ENCODE peak calls at places on chromosome 14, in seven cellular contexts. P is breast epithelium, W is GM23338, F is adipocyte, T is osteoblast, D is Caco-2, U is kidney. V is an unnamed sample.

GRCh38 chr14:100776681-100777365 is 49.1 kb upstream of the MEG3 start:
- DNase-seq in U (no peak), D (no peak), W (no peak), P (no peak), T (no peak), F (no peak), V (no peak)

GRCh38 chr14:32996343-32996742 is 57.7 kb downstream of the NPAS3 start:
- DNase-seq in T (no peak), P (no peak), F (no peak), W (no peak), U (no peak), D (no peak), V (no peak)

GRCh38 chr14:100140452-100141132 is 18.9 kb downstream of the DEGS2 start:
- DNase-seq in P (no peak), D (no peak), F (no peak), T (peak; percentile 80), W (peak; percentile 90), U (no peak), V (no peak)

GRCh38 chr14:77206877-77207389 is 25.3 kb downstream of the TMEM63C start:
- DNase-seq in T (no peak), P (no peak), D (no peak), U (peak; percentile 29), F (no peak), W (peak; percentile 39), V (no peak)

GRCh38 chr14:32507029-32507984 is 178.2 kb downstream of the AKAP6 start:
- DNase-seq in F (peak; percentile 91), W (no peak), P (no peak), T (peak; percentile 13), D (no peak), U (no peak), V (no peak)

GRCh38 chr14:85731198-85731597 is 201.3 kb downstream of the FLRT2 start:
- DNase-seq in F (peak; percentile 79), P (no peak), D (no peak), T (peak; percentile 74), U (no peak), W (no peak), V (no peak)

GRCh38 chr14:99150236-99150635 is 121.8 kb downstream of the BCL11B start:
- DNase-seq in F (no peak), W (no peak), P (no peak), U (no peak), D (no peak), T (no peak), V (no peak)

GRCh38 chr14:71716371-71716770 is 215.9 kb upstream of the RGS6 start:
- DNase-seq in W (no peak), F (no peak), D (no peak), T (peak; percentile 79), P (no peak), U (no peak), V (no peak)

GRCh38 chr14:74611672-74612345 is at the start of gene LTBP2:
- DNase-seq in F (peak; percentile 72), T (no peak), U (no peak), D (no peak), W (peak; percentile 48), P (no peak), V (no peak)

GRCh38 chr14:89432226-89432625 is 15.2 kb upstream of the FOXN3 start:
- DNase-seq in W (no peak), P (no peak), T (no peak), D (no peak), F (no peak), U (no peak), V (no peak)

GRCh38 chr14:85437143-85437542 is 92.8 kb upstream of the FLRT2 start:
- DNase-seq in W (no peak), F (peak; percentile 15), T (peak; percentile 78), U (no peak), D (no peak), P (no peak), V (no peak)

GRCh38 chr14:37197421-37198272 is at the start of gene MIPOL1:
- DNase-seq in P (peak; percentile 73), D (peak; percentile 83), U (peak; percentile 94), T (peak; percentile 96), F (peak; percentile 97), W (peak; percentile 78), V (no peak)

GRCh38 chr14:91873476-91874265 is 6.3 kb upstream of the TC2N start:
- DNase-seq in D (no peak), T (no peak), U (peak; percentile 83), W (no peak), P (no peak), F (no peak), V (peak; percentile 71)

GRCh38 chr14:70045715-70046535 is 142.8 kb downstream of the SLC8A3 start:
- DNase-seq in D (peak; percentile 54), T (peak; percentile 92), P (peak; percentile 35), F (peak; percentile 39), W (peak; percentile 88), U (peak; percentile 85), V (peak; percentile 29)

GRCh38 chr14:52005625-52006024 is 16.3 kb downstream of the RTRAF start:
- DNase-seq in D (no peak), F (no peak), T (no peak), W (no peak), P (no peak), U (no peak), V (no peak)

GRCh38 chr14:31492759-31493498 is 5.1 kb upstream of the GPR33 start:
- DNase-seq in T (no peak), U (no peak), F (no peak), D (no peak), P (no peak), W (no peak), V (no peak)

GRCh38 chr14:45112886-45113772 is 21.2 kb downstream of the FKBP3 start:
- DNase-seq in T (no peak), D (no peak), P (no peak), U (no peak), F (peak; percentile 17), W (no peak), V (no peak)

GRCh38 chr14:92551066-92551841 is 37.7 kb downstream of the RIN3 start:
- DNase-seq in F (no peak), U (no peak), T (no peak), W (no peak), D (no peak), P (no peak), V (no peak)

GRCh38 chr14:50036637-50037036 is 79.7 kb downstream of the VCPKMT start:
- DNase-seq in W (no peak), D (no peak), U (no peak), F (no peak), T (no peak), P (no peak), V (no peak)

GRCh38 chr14:46048127-46048526 is 603.5 kb downstream of the RPL10L start:
- DNase-seq in W (peak; percentile 88), D (peak; percentile 49), P (no peak), U (no peak), T (no peak), F (no peak), V (no peak)

GRCh38 chr14:80266930-80267329 is 55.6 kb upstream of the DIO2 start:
- DNase-seq in W (no peak), U (no peak), F (no peak), T (no peak), D (no peak), P (no peak), V (no peak)

GRCh38 chr14:65230287-65230728 is 128.0 kb upstream of the MAX start:
- DNase-seq in D (no peak), P (no peak), T (no peak), W (no peak), F (peak; percentile 52), U (no peak), V (no peak)

GRCh38 chr14:81070511-81070910 is 115.1 kb downstream of the TSHR start:
- DNase-seq in F (no peak), D (no peak), P (no peak), W (no peak), T (no peak), U (no peak), V (no peak)

GRCh38 chr14:28468191-28469151 is 298.1 kb upstream of the FOXG1 start:
- DNase-seq in F (no peak), T (no peak), W (peak; percentile 1), U (no peak), P (no peak), D (no peak), V (no peak)

GRCh38 chr14:20624495-20625070 is 16.9 kb downstream of the OR6S1 start:
- DNase-seq in D (peak; percentile 57), P (no peak), U (peak; percentile 87), F (peak; percentile 68), W (peak; percentile 91), T (peak; percentile 78), V (peak; percentile 71)

DNA sequence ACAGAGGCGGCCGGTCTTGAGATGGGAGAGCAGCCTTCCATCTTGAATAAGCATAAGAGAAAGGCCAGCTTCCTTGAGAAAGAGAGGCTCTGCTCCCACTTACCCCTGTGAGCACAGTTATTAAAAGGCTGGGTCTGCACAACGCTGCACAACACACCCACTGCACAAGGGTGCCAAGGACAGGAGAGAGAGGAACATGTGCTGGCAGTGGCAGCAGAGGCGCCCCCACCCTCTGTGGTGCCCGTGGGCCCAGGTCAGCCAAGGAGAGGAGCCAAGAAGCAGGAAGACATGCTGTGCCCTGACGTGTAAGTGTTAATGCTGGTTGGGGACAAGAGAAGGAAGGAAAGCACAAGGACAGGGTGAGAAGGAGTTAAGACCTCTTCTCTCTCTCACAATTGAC is 144.4 kb downstream of the TTC7B start:
- DNase-seq in U (no peak), W (no peak), T (no peak), D (no peak), F (no peak), P (no peak), V (no peak)
- H3K36me3 ChIP-seq in U (peaks cover 16% of the 10 kb centered on the region), W (no peaks in the 10 kb centered on the region), T (no peaks in the 10 kb centered on the region), D (no peaks in the 10 kb centered on the region), F (peaks cover 25% of the 10 kb centered on the region), P (no peaks in the 10 kb centered on the region), V (no peaks in the 10 kb centered on the region)

GRCh38 chr14:55720796-55721195 is 140.8 kb downstream of the KTN1 start:
- DNase-seq in U (no peak), W (no peak), D (no peak), T (no peak), P (no peak), F (no peak), V (no peak)
- H3K36me3 ChIP-seq in U (no peaks in the 10 kb centered on the region), W (no peaks in the 10 kb centered on the region), D (no peaks in the 10 kb centered on the region), T (no peaks in the 10 kb centered on the region), P (no peaks in the 10 kb centered on the region), F (no peaks in the 10 kb centered on the region), V (no peaks in the 10 kb centered on the region)

DNA sequence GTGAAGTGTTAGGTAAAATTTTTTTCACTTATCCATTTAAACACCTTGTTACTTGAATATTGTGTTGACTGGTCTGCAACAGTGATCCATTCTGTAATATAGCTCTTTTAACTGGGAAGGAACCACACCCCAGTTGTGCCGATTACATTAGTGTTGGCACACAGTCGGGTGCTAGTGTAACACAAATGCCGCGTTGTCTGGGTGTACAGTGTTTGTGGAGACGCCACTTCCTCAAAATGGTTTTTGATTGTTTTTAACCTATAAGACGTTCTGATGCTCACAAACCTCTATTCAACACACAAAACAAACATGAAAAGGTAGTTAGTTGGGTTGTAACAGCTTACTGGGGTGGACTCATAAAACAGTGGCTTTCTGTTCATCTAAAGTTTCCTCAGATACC is 48.0 kb upstream of the TRAF3 start:
- DNase-seq in P (no peak), U (no peak), D (no peak), T (peak; percentile 53), W (no peak), F (no peak), V (no peak)
- H3K36me3 ChIP-seq in P (no peaks in the 10 kb centered on the region), U (peaks cover 4% of the 10 kb centered on the region), D (peaks cover 4% of the 10 kb centered on the region), T (peaks cover 33% of the 10 kb centered on the region), W (no peaks in the 10 kb centered on the region), F (peaks cover 44% of the 10 kb centered on the region), V (peaks cover 20% of the 10 kb centered on the region)

GRCh38 chr14:59475709-59476108 is 8.5 kb downstream of the L3HYPDH start:
- DNase-seq in F (no peak), U (no peak), T (no peak), P (no peak), W (no peak), D (no peak), V (no peak)

GRCh38 chr14:59478540-59478939 is 5.7 kb downstream of the L3HYPDH start:
- DNase-seq in W (no peak), F (no peak), T (no peak), P (no peak), U (no peak), D (no peak), V (no peak)

GRCh38 chr14:59474172-59474571 is 9.0 kb upstream of the GPR135 start:
- DNase-seq in W (no peak), U (no peak), T (no peak), F (no peak), D (no peak), P (no peak), V (no peak)
- H3K36me3 ChIP-seq in W (peaks cover 18% of the 10 kb centered on the region), U (peaks cover 32% of the 10 kb centered on the region), T (peaks cover 81% of the 10 kb centered on the region), F (peaks cover 85% of the 10 kb centered on the region), D (peaks cover 2% of the 10 kb centered on the region), P (peaks cover 5% of the 10 kb centered on the region), V (peaks cover 4% of the 10 kb centered on the region)

V was measured in GM06990.